ENCODE peak calls at places on chromosomes 7 and 10, in seven cellular contexts. U is ureter, Q is fibroblast of villous mesenchyme, B is GM03348, N is HFFc6, K is C1 segment of cervical spinal cord, O is retina. H is an unnamed sample.

GRCh38 chr10:74244097-74244685 is 93.2 kb downstream of the ADK start:
- DNase-seq in N (peak), U (no peak), B (peak), K (no peak), Q (peak), O (peak), H (peak)

GRCh38 chr7:15558747-15559146 is 3.1 kb downstream of the AGMO start:
- DNase-seq in B (peak), Q (peak), O (no peak), K (no peak), N (peak), U (no peak), H (no peak)

GRCh38 chr7:125481323-125481722 is 551.7 kb upstream of the POT1 start:
- DNase-seq in O (no peak), N (no peak), B (no peak), U (no peak), Q (no peak), K (no peak), H (no peak)

GRCh38 chr10:69472544-69472943 is 21.3 kb downstream of the TSPAN15 start:
- DNase-seq in O (no peak), N (no peak), K (no peak), Q (peak), B (no peak), U (no peak), H (no peak)

GRCh38 chr7:55048221-55048859 is 29.5 kb downstream of the EGFR start:
- DNase-seq in O (no peak), N (no peak), K (no peak), U (no peak), Q (peak), B (no peak), H (no peak)

GRCh38 chr10:69316313-69317059 is 38.2 kb downstream of the HK1 start:
- DNase-seq in B (peak), Q (peak), K (no peak), N (peak), O (no peak), U (no peak), H (no peak)

GRCh38 chr10:90204956-90205695 is 503.7 kb downstream of the KIF20B start:
- DNase-seq in K (no peak), U (no peak), B (no peak), O (no peak), Q (peak), N (no peak), H (no peak)

GRCh38 chr7:64687249-64687648 is 21.3 kb downstream of the ZNF107 start:
- DNase-seq in K (no peak), N (no peak), O (no peak), B (no peak), Q (no peak), U (no peak), H (no peak)

GRCh38 chr7:68629-69028 is 123.7 kb upstream of the FAM20C start:
- DNase-seq in O (no peak), N (no peak), B (no peak), K (no peak), U (no peak), Q (no peak), H (no peak)

GRCh38 chr10:91000985-91001384 is 80.1 kb upstream of the ANKRD1 start:
- DNase-seq in N (no peak), U (no peak), B (no peak), Q (no peak), K (no peak), O (no peak), H (no peak)

GRCh38 chr10:47207894-47208469 is 92.0 kb upstream of the GDF10 start:
- DNase-seq in B (no peak), Q (no peak), K (no peak), U (no peak), O (no peak), N (no peak), H (no peak)

GRCh38 chr7:32179567-32179966 is 109.4 kb upstream of the PDE1C start:
- DNase-seq in B (no peak), N (no peak), O (no peak), Q (no peak), K (no peak), U (no peak), H (no peak)

GRCh38 chr7:552711-553636 is 33.3 kb upstream of the PDGFA start:
- DNase-seq in N (no peak), O (no peak), K (no peak), Q (no peak), B (no peak), U (no peak), H (no peak)

GRCh38 chr7:130353196-130353595 is 8.6 kb downstream of the CPA5 start:
- DNase-seq in Q (no peak), K (no peak), B (no peak), O (no peak), U (no peak), N (no peak), H (no peak)

GRCh38 chr7:44461387-44461786 is 29.1 kb downstream of the NUDCD3 start:
- DNase-seq in Q (peak), U (no peak), O (no peak), N (peak), B (peak), K (no peak), H (no peak)

GRCh38 chr7:135923700-135924261 is 53.4 kb downstream of the MTPN start:
- DNase-seq in U (no peak), K (no peak), N (peak), Q (peak), B (peak), O (no peak), H (no peak)

GRCh38 chr7:146575903-146576302 is 459.3 kb downstream of the CNTNAP2 start:
- DNase-seq in Q (no peak), B (no peak), K (no peak), O (no peak), U (no peak), N (no peak), H (no peak)

GRCh38 chr7:1557006-1557405 is 1.0 kb upstream of the TMEM184A start:
- DNase-seq in Q (no peak), O (no peak), B (no peak), N (no peak), U (no peak), K (no peak), H (no peak)

GRCh38 chr10:72337039-72337629 is 17.6 kb downstream of the DNAJB12 start:
- DNase-seq in B (peak), U (peak), N (peak), Q (peak), O (peak), K (peak), H (peak)

GRCh38 chr10:106956216-106956915 is 208.1 kb downstream of the SORCS1 start:
- DNase-seq in O (peak), K (no peak), U (no peak), N (no peak), B (no peak), Q (no peak), H (no peak)

GRCh38 chr10:44881639-44882038 is 29.5 kb upstream of the TMEM72 start:
- DNase-seq in B (no peak), K (no peak), N (no peak), O (no peak), Q (no peak), U (no peak), H (no peak)

GRCh38 chr10:89852872-89853271 is 151.5 kb downstream of the KIF20B start:
- DNase-seq in N (no peak), U (no peak), B (no peak), Q (no peak), K (no peak), O (no peak), H (no peak)

GRCh38 chr7:68073701-68074100 is 1077.1 kb downstream of the TYW1 start:
- DNase-seq in K (no peak), N (no peak), B (no peak), O (no peak), U (no peak), Q (no peak), H (no peak)

GRCh38 chr7:12458520-12459131 is 55.0 kb upstream of the VWDE start:
- DNase-seq in B (peak), K (no peak), U (no peak), O (peak), Q (peak), N (peak), H (no peak)

GRCh38 chr10:22230331-22230833 is 12.6 kb upstream of the EBLN1 start:
- DNase-seq in B (peak), K (no peak), O (peak), U (no peak), Q (peak), N (peak), H (no peak)

GRCh38 chr7:133705596-133705995 is 421.5 kb upstream of the LRGUK start:
- DNase-seq in U (no peak), O (no peak), N (peak), B (peak), K (no peak), Q (peak), H (no peak)

GRCh38 chr10:113259841-113260240 is 293.0 kb upstream of the HABP2 start:
- DNase-seq in Q (no peak), K (no peak), U (no peak), O (no peak), N (no peak), B (no peak), H (no peak)

GRCh38 chr10:113899952-113900598 is 45.6 kb downstream of the NHLRC2 start:
- DNase-seq in K (no peak), O (no peak), U (no peak), N (no peak), Q (no peak), B (peak), H (no peak)

GRCh38 chr10:91575044-91575610 is 57.7 kb downstream of the PPP1R3C start:
- DNase-seq in O (peak), Q (peak), U (no peak), K (no peak), N (no peak), B (no peak), H (no peak)